ENCODE peak calls at places on chromosomes 2 and 18, in ten cellular contexts. B is COR-L47; X is ureter; R is AG08395; A is GM12864; Q is NCI-H2081; P is nephron progenitor cell; N is hippocampal formation; S is activated T-cell treated with anti-CD3 and anti-CD28 coated beads, Interleukin-2, amount 50 U/mL, for 24 hours; U is non-pigmented ciliary epithelial cell. H is an unnamed sample.

GRCh38 chr2:54470241-54470938 is 14.3 kb downstream of the SPTBN1 start:
- DNase-seq in B (no peak), X (no peak), R (peak), A (no peak), Q (no peak), P (no peak), N (no peak), S (no peak), U (peak), H (no peak)

GRCh38 chr2:170215019-170215418 is 37.1 kb downstream of the MYO3B start:
- DNase-seq in B (no peak), X (no peak), R (no peak), A (no peak), Q (peak), P (no peak), N (no peak), S (no peak), U (no peak), H (no peak)

GRCh38 chr2:110157153-110157793 is 41.7 kb upstream of the MALL start:
- DNase-seq in B (peak), X (no peak), R (peak), A (peak), Q (peak), P (peak), N (peak), S (no peak), U (no peak), H (no peak)

GRCh38 chr18:64244571-64244970 is 95.7 kb upstream of the LINC00305 start:
- DNase-seq in B (peak), X (no peak), R (no peak), A (no peak), Q (peak), P (no peak), N (no peak), S (no peak), U (no peak), H (no peak)

GRCh38 chr18:69622961-69623360 is 222.3 kb downstream of the DOK6 start:
- DNase-seq in B (no peak), X (no peak), R (no peak), A (no peak), Q (no peak), P (no peak), N (no peak), S (no peak), U (no peak), H (no peak)

GRCh38 chr18:54013452-54013851 is 211.0 kb downstream of the MBD2 start:
- DNase-seq in B (no peak), X (no peak), R (no peak), A (no peak), Q (no peak), P (no peak), N (no peak), S (no peak), U (no peak), H (no peak)

GRCh38 chr2:134167015-134167414 is 86.9 kb upstream of the MGAT5 start:
- DNase-seq in B (no peak), X (no peak), R (no peak), A (no peak), Q (no peak), P (no peak), N (no peak), S (no peak), U (no peak), H (no peak)

GRCh38 chr2:106852103-106852502 is 33.9 kb downstream of the ST6GAL2 start:
- DNase-seq in B (no peak), X (no peak), R (no peak), A (no peak), Q (no peak), P (peak), N (no peak), S (no peak), U (no peak), H (no peak)

GRCh38 chr2:41836944-41837343 is 210.9 kb upstream of the PKDCC start:
- DNase-seq in B (no peak), X (no peak), R (peak), A (no peak), Q (no peak), P (peak), N (no peak), S (no peak), U (no peak), H (no peak)

GRCh38 chr18:9968081-9968848 is 54.4 kb downstream of the VAPA start:
- DNase-seq in B (no peak), X (no peak), R (no peak), A (no peak), Q (no peak), P (no peak), N (no peak), S (no peak), U (no peak), H (no peak)

GRCh38 chr2:5521462-5521861 is 170.7 kb upstream of the SOX11 start:
- DNase-seq in B (no peak), X (no peak), R (no peak), A (no peak), Q (no peak), P (no peak), N (no peak), S (no peak), U (no peak), H (no peak)

GRCh38 chr2:9206991-9207640 is 504 bp downstream of the ASAP2 start:
- DNase-seq in B (peak), X (no peak), R (no peak), A (no peak), Q (peak), P (no peak), N (peak), S (peak), U (no peak), H (no peak)

GRCh38 chr2:47890711-47891368 is 15.5 kb downstream of the FBXO11 start:
- DNase-seq in B (no peak), X (no peak), R (no peak), A (no peak), Q (no peak), P (no peak), N (no peak), S (no peak), U (peak), H (no peak)